ENCODE peak calls at places on chromosomes 2 and 18, in nine cellular contexts. S is occipital lobe, U is fibroblast of gingiva, J is T-cell, W is PC-9, E is PC-3, D is GM13977, Z is NCI-H2081, H is NCI-H526. L is an unnamed sample.

GRCh38 chr2:196925768-196926561 is 542 bp downstream of the PGAP1 start:
- DNase-seq in S (peak), U (peak), J (no peak), W (no peak), E (peak), D (peak), Z (peak), H (peak), L (peak)

GRCh38 chr2:219997341-219997851 is 370.0 kb downstream of the SLC4A3 start:
- DNase-seq in S (no peak), U (peak), J (no peak), W (no peak), E (peak), D (no peak), Z (peak), H (no peak), L (peak)

GRCh38 chr2:98730851-98731708 is at the start of gene MGAT4A:
- DNase-seq in S (peak), U (peak), J (peak), W (no peak), E (peak), D (peak), Z (peak), H (peak), L (peak)

GRCh38 chr18:75109819-75110218 is 99.1 kb downstream of the PTGR3 start:
- DNase-seq in S (no peak), U (no peak), J (no peak), W (no peak), E (no peak), D (no peak), Z (no peak), H (no peak), L (no peak)

GRCh38 chr2:191679818-191680600 is 2.1 kb downstream of the NABP1 start:
- DNase-seq in S (no peak), U (peak), J (no peak), W (peak), E (peak), D (peak), Z (no peak), H (no peak), L (no peak)

GRCh38 chr2:17084882-17085281 is 419.2 kb upstream of the CYRIA start:
- DNase-seq in S (no peak), U (no peak), J (no peak), W (no peak), E (no peak), D (no peak), Z (no peak), H (no peak), L (no peak)

GRCh38 chr2:238060096-238060541 is 682 bp upstream of the SCLY start:
- DNase-seq in S (no peak), U (peak), J (peak), W (no peak), E (no peak), D (no peak), Z (no peak), H (no peak), L (no peak)

GRCh38 chr18:25639601-25640000 is 287.6 kb upstream of the ZNF521 start:
- DNase-seq in S (no peak), U (no peak), J (no peak), W (no peak), E (no peak), D (no peak), Z (no peak), H (no peak), L (no peak)

GRCh38 chr2:64404743-64405142 is 49.2 kb upstream of the LGALSL start:
- DNase-seq in S (no peak), U (peak), J (no peak), W (no peak), E (peak), D (no peak), Z (no peak), H (no peak), L (peak)

GRCh38 chr2:38602136-38602731 is 494 bp downstream of the HNRNPLL start:
- DNase-seq in S (peak), U (peak), J (peak), W (no peak), E (peak), D (peak), Z (peak), H (no peak), L (peak)

GRCh38 chr18:55440988-55441387 is 147.0 kb downstream of the TCF4 start:
- DNase-seq in S (no peak), U (no peak), J (no peak), W (no peak), E (no peak), D (no peak), Z (no peak), H (peak), L (no peak)

GRCh38 chr2:217805679-217806479 is 196.9 kb downstream of the TNS1 start:
- DNase-seq in S (no peak), U (no peak), J (no peak), W (no peak), E (no peak), D (no peak), Z (no peak), H (no peak), L (peak)